ENCODE peak calls at places on chromosomes 16 and 17, in four cellular contexts. One of them, this sample, is unnamed.
A peak's percentile ranks its signal among the peaks of the same experiment; 100 is the strongest.

GRCh38 chr16:8262299-8262698 is 328.0 kb downstream of the TMEM114 start:
- DNase-seq in transverse colon: no peak
- DNase-seq in stomach: no peak
- DNase-seq in K562: no peak
- DNase-seq in this sample: no peak

GRCh38 chr17:35286120-35286781 is 43.4 kb downstream of the SLFN5 start:
- DNase-seq in transverse colon: no peak
- DNase-seq in K562: no peak
- DNase-seq in stomach: no peak
- DNase-seq in this sample: no peak

GRCh38 chr17:82548681-82549303 is 29.3 kb downstream of the FOXK2 start:
- DNase-seq in transverse colon: peak; percentile 66
- DNase-seq in K562: no peak
- DNase-seq in stomach: no peak
- DNase-seq in this sample: no peak

GRCh38 chr17:14745122-14745521 is 444.2 kb downstream of the HS3ST3B1 start:
- DNase-seq in K562: no peak
- DNase-seq in stomach: no peak
- DNase-seq in transverse colon: no peak
- DNase-seq in this sample: no peak

GRCh38 chr17:77445908-77446535 is 305.3 kb downstream of the SEC14L1 start:
- DNase-seq in K562: no peak
- DNase-seq in stomach: peak; percentile 77
- DNase-seq in transverse colon: peak; percentile 82
- DNase-seq in this sample: peak; percentile 93

GRCh38 chr17:38440614-38441397 is 12.5 kb downstream of the ARHGAP23 start:
- DNase-seq in stomach: no peak
- DNase-seq in transverse colon: no peak
- DNase-seq in K562: no peak
- DNase-seq in this sample: no peak

GRCh38 chr17:57004944-57005579 is 27.1 kb downstream of the SCPEP1 start:
- DNase-seq in stomach: peak; percentile 30
- DNase-seq in transverse colon: peak; percentile 35
- DNase-seq in K562: peak; percentile 34
- DNase-seq in this sample: no peak

GRCh38 chr16:13143551-13143950 is 242.2 kb downstream of the SHISA9 start:
- DNase-seq in stomach: no peak
- DNase-seq in transverse colon: no peak
- DNase-seq in K562: no peak
- DNase-seq in this sample: no peak

GRCh38 chr17:12627776-12628491 is 37.8 kb upstream of the MYOCD start:
- DNase-seq in transverse colon: no peak
- DNase-seq in stomach: no peak
- DNase-seq in K562: no peak
- DNase-seq in this sample: no peak

DNA sequence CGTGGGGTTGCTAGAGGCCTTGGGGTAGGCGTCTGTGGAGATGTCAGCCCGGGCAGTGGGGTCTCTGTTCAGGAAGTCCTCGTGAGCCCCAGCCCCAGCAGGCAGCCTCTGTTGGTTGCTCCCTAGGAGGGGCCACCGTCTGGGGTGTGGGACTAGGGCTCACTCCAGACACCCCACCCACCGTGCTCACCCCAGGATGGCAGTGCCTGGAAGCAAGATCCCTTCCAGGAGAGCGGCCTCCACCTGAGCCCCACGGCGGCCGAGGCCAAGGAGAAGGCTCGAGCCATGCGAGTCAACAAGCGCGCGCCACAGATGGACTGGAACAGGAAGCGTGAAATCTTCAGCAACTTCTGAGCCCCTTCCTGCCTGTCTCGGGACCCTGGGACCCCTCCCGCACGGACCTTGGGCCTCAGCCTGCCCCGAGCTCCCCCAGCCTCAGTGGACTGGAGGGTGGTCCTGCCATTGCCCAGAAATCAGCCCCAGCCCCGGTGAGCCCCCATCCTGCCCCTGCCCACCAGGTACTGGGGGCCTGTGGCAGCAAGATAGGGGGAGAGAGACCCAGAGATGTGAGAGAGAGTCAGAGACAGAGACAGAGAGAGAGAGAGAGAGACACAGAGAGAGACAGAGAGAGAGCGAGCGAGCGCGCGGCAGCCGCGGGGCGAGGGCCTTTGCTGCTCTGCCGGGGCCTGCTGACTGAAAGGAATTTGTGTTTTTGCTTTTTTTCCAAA is 9.8 kb downstream of the NTHL1 start:
- DNase-seq in K562: no peak
- DNase-seq in transverse colon: no peak
- DNase-seq in stomach: no peak
- DNase-seq in this sample: no peak
- H3K4me1 ChIP-seq in K562: peaks cover 94% of the 10 kb centered on the region
- H3K4me1 ChIP-seq in transverse colon: peaks cover 77% of the 10 kb centered on the region
- H3K4me1 ChIP-seq in stomach: peaks cover 84% of the 10 kb centered on the region
- H3K4me1 ChIP-seq in this sample: peaks cover 95% of the 10 kb centered on the region

GRCh38 chr16:87327798-87328495 is 10.8 kb upstream of the C16orf95 start:
- DNase-seq in stomach: no peak
- DNase-seq in K562: no peak
- DNase-seq in transverse colon: no peak
- DNase-seq in this sample: peak; percentile 57
- TF ChIP-seq POLR2AphosphoS5 in stomach: no peak
- TF ChIP-seq POLR2AphosphoS5 in K562: no peak
- TF ChIP-seq POLR2AphosphoS5 in transverse colon: no peak
- TF ChIP-seq POLR2AphosphoS5 in this sample: no peak

GRCh38 chr17:7579839-7580630 is 597 bp downstream of the CD68 start:
- DNase-seq in K562: no peak
- DNase-seq in stomach: no peak
- DNase-seq in transverse colon: no peak
- DNase-seq in this sample: no peak

GRCh38 chr17:7582401-7583252 is 1.0 kb upstream of the MPDU1 start:
- DNase-seq in stomach: no peak
- DNase-seq in K562: no peak
- DNase-seq in transverse colon: peak; percentile 24
- DNase-seq in this sample: peak; percentile 90

GRCh38 chr17:7579001-7579838 is at the start of gene CD68:
- DNase-seq in K562: no peak
- DNase-seq in transverse colon: peak; percentile 85
- DNase-seq in stomach: peak; percentile 71
- DNase-seq in this sample: no peak

GRCh38 chr17:7583253-7584109 is at the start of gene MPDU1:
- DNase-seq in stomach: peak; percentile 96
- DNase-seq in transverse colon: peak; percentile 96
- DNase-seq in K562: peak; percentile 70
- DNase-seq in this sample: peak; percentile 97

DNA sequence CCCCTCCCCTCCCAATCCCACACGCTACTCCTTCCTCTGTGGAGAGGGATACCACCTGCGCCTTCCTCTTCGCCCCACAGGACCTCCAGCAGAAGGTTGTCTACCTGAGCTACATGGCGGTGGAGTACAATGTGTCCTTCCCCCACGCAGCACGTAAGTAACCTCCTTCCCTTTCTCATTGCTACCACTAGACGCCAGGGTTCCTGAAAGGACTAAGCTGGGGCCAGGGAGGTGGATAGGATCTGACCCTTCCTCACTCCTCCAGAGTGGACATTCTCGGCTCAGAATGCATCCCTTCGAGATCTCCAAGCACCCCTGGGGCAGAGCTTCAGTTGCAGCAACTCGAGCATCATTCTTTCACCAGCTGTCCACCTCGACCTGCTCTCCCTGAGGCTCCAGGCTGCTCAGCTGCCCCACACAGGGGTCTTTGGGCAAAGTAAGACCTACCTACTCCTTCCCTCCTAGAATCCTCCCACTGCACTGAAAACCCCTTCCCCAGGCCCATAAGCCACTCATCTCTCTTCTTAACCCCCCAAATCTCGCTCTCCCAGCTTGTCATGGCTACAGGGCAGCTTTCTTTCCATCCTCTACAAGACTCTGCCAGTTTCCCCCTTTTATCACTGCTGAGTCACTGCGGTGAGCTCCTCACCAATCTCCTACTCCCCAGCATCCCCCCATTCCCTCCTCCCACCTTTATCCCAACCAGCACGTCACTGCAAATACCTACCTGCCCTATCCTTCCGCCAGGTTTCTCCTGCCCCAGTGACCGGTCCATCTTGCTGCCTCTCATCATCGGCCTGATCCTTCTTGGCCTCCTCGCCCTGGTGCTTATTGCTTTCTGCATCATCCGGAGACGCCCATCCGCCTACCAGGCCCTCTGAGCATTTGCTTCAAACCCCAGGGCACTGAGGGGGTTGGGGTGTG is 1.5 kb downstream of the CD68 start:
- DNase-seq in transverse colon: no peak
- DNase-seq in K562: no peak
- DNase-seq in stomach: no peak
- DNase-seq in this sample: no peak
- H3K4me1 ChIP-seq in transverse colon: peaks cover 35% of the 10 kb centered on the region
- H3K4me1 ChIP-seq in K562: peaks cover 59% of the 10 kb centered on the region
- H3K4me1 ChIP-seq in stomach: peaks cover 60% of the 10 kb centered on the region
- H3K4me1 ChIP-seq in this sample: peaks cover 85% of the 10 kb centered on the region

DNA sequence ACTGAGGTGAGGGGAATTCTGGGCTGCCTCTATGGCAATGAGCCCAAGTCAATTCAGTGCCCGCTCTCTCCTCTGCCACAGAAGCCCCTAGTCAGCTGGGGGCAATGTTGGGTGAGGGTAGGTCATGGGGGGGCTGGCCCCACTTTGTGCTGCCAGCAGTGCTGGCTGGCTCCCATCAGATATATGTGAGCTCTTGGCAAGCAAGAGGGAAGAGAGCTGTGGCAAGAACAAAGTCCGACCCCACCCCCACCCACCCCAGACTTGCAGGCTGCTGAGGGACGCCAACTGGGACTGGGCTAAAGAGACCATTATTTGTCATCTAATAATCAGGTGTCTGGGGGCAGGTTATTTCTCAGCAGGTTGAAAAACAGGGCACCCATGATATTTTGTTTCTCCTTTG is 89.4 kb downstream of the YPEL2 start:
- DNase-seq in stomach: no peak
- DNase-seq in K562: no peak
- DNase-seq in transverse colon: no peak
- DNase-seq in this sample: no peak
- TF ChIP-seq POLR2AphosphoS5 in stomach: no peak
- TF ChIP-seq POLR2AphosphoS5 in K562: no peak
- TF ChIP-seq POLR2AphosphoS5 in transverse colon: no peak
- TF ChIP-seq POLR2AphosphoS5 in this sample: no peak

GRCh38 chr17:79026345-79027273 is 2.6 kb downstream of the C1QTNF1 start:
- DNase-seq in K562: no peak
- DNase-seq in transverse colon: peak; percentile 56
- DNase-seq in stomach: peak; percentile 24
- DNase-seq in this sample: peak; percentile 76
- H3K4me1 ChIP-seq in K562: peaks cover 28% of the 10 kb centered on the region
- H3K4me1 ChIP-seq in transverse colon: peaks cover 46% of the 10 kb centered on the region
- H3K4me1 ChIP-seq in stomach: peaks cover 67% of the 10 kb centered on the region
- H3K4me1 ChIP-seq in this sample: no peaks in the 10 kb centered on the region

GRCh38 chr17:48074322-48075054 is 26.3 kb downstream of the NFE2L1 start:
- DNase-seq in K562: peak; percentile 59
- DNase-seq in stomach: peak; percentile 83
- DNase-seq in transverse colon: peak; percentile 84
- DNase-seq in this sample: peak; percentile 79
- TF ChIP-seq POLR2AphosphoS5 in K562: no peak
- TF ChIP-seq POLR2AphosphoS5 in stomach: peak; percentile 13
- TF ChIP-seq POLR2AphosphoS5 in transverse colon: no peak
- TF ChIP-seq POLR2AphosphoS5 in this sample: no peak

GRCh38 chr16:57804111-57804837 is 2.0 kb upstream of the KIFC3 start:
- DNase-seq in transverse colon: no peak
- DNase-seq in stomach: no peak
- DNase-seq in K562: no peak
- DNase-seq in this sample: no peak

GRCh38 chr16:57801856-57802634 is at the start of gene KIFC3:
- DNase-seq in stomach: peak; percentile 83
- DNase-seq in K562: peak; percentile 92
- DNase-seq in transverse colon: peak; percentile 74
- DNase-seq in this sample: peak; percentile 93

GRCh38 chr16:57801098-57801855 is 1.0 kb downstream of the KIFC3 start:
- DNase-seq in transverse colon: no peak
- DNase-seq in K562: no peak
- DNase-seq in stomach: no peak
- DNase-seq in this sample: no peak

GRCh38 chr16:57803413-57803990 is 1.2 kb upstream of the KIFC3 start:
- DNase-seq in stomach: no peak
- DNase-seq in K562: peak; percentile 71
- DNase-seq in transverse colon: no peak
- DNase-seq in this sample: no peak

DNA sequence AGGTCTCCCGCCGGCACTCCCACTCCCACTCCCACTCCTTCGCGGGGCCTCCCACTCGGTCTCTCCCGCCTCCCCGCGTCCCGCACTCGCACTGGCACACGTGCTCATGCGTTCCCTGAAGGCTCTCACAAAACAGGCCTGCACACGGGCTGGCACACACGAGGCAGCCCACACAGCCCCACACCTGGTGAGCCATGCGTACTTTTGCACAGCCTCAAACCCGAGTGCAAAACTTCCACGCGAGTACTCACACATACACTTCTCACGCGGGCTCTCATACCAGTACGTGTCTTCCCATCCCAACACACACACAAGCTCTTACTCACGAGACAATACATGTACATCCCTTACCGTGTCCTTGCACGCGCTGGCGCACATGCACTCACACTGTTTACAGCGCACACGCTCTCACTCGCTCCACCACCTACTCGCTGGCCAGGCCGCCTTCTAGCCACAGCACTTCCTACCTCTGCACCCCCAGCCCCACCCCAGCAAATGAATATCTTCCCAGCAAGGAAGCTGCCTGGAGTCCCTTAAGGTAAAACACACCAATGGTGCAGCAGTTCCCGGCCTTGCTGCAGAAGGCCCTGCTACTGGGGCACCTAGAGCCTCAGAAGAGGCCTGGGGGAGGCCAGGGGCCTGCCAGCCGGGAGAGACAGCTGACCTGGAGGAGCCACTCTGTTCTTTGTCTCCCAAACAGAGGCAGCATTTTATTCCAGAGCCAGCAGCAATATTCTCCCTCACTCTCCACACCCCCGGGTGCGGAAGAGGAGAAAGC is 533 bp upstream of the KIFC3 start:
- DNase-seq in transverse colon: no peak
- DNase-seq in K562: no peak
- DNase-seq in stomach: peak; percentile 37
- DNase-seq in this sample: no peak
- H3K4me1 ChIP-seq in transverse colon: peaks cover 26% of the 10 kb centered on the region
- H3K4me1 ChIP-seq in K562: peaks cover 54% of the 10 kb centered on the region
- H3K4me1 ChIP-seq in stomach: peaks cover 55% of the 10 kb centered on the region
- H3K4me1 ChIP-seq in this sample: peaks cover 70% of the 10 kb centered on the region

This sample was measured in spleen.